ENCODE peak calls at places on chromosomes 13 and 19, in five cellular contexts. F is H1; K is body of pancreas; W is naive thymus-derived CD4-positive, alpha-beta T cell; G is CD8-positive, alpha-beta T cell. L is an unnamed sample.

GRCh38 chr19:43525836-43526771 is 897 bp downstream of the ETHE1 start:
- DNase-seq in F (no peak), K (peak), W (peak), G (no peak), L (no peak)

GRCh38 chr19:13621413-13621812 is 115.1 kb upstream of the CACNA1A start:
- DNase-seq in F (peak), K (no peak), W (no peak), G (no peak), L (no peak)

GRCh38 chr19:5138606-5139594 is 170.0 kb downstream of the KDM4B start:
- DNase-seq in F (no peak), K (peak), W (peak), G (peak), L (peak)

GRCh38 chr13:71661921-71662320 is 205.1 kb downstream of the DACH1 start:
- DNase-seq in F (no peak), K (no peak), W (no peak), G (no peak), L (no peak)

GRCh38 chr19:54191671-54192453 is 754 bp downstream of the TSEN34 start:
- DNase-seq in F (no peak), K (no peak), W (no peak), G (no peak), L (peak)

GRCh38 chr19:38649305-38650179 is 2.1 kb downstream of the ACTN4 start:
- DNase-seq in F (no peak), K (peak), W (no peak), G (no peak), L (peak)

GRCh38 chr13:44317752-44318550 is 55.7 kb upstream of the SERP2 start:
- DNase-seq in F (no peak), K (no peak), W (no peak), G (no peak), L (no peak)

GRCh38 chr19:3378352-3379146 is 12.2 kb downstream of the NFIC start:
- DNase-seq in F (no peak), K (no peak), W (no peak), G (no peak), L (no peak)

GRCh38 chr13:36919833-36920611 is at the start of gene SMAD9:
- DNase-seq in F (no peak), K (peak), W (no peak), G (no peak), L (peak)

GRCh38 chr13:113775451-113776145 is 16.6 kb downstream of the TMEM255B start:
- DNase-seq in F (no peak), K (no peak), W (no peak), G (no peak), L (no peak)

GRCh38 chr19:21482863-21483276 is 22.5 kb upstream of the ZNF429 start:
- DNase-seq in F (peak), K (peak), W (peak), G (peak), L (peak)

GRCh38 chr19:47523473-47523872 is 8.6 kb upstream of the NAPA start:
- DNase-seq in F (no peak), K (no peak), W (no peak), G (no peak), L (no peak)

GRCh38 chr19:41324921-41325639 is 15.1 kb downstream of the CCDC97 start:
- DNase-seq in F (peak), K (peak), W (no peak), G (no peak), L (peak)

GRCh38 chr13:72255908-72256307 is 388.9 kb upstream of the DACH1 start:
- DNase-seq in F (peak), K (peak), W (no peak), G (no peak), L (no peak)

DNA sequence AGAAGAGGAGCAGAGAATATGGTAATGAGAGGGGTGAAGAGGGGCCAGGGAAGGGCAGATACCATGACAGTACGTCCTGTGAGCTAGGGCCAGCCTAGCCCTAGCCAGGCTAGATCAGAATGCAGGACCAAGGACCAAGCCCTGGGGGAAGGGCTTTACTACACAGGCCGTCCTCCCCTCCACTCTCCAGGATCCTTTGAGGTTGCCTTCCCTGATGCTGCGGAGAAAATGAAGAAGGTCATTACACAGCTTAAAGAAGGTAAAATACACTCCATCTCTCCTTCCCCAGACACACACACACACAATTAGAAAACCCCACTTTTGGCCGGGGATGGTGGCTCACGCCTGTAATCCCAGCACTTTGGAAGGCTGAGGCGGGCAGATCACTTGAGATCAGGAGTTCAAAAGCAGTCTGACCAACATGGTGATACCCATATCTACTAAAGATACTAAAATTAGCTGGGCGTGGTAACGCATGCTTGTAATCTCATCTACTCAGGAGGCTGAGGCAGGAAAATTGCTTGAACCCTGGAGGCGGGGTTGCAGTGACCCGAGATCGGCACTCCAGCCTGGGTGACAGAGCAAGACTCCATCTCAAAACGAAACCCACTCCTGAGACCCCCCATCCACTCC is 8.5 kb downstream of the SPACA6 start:
- DNase-seq in F (no peak), K (no peak), W (no peak), G (no peak), L (no peak)
- H3K27ac ChIP-seq in F (no peak), K (peak), W (no peak), G (no peak), L (no peak)

DNA sequence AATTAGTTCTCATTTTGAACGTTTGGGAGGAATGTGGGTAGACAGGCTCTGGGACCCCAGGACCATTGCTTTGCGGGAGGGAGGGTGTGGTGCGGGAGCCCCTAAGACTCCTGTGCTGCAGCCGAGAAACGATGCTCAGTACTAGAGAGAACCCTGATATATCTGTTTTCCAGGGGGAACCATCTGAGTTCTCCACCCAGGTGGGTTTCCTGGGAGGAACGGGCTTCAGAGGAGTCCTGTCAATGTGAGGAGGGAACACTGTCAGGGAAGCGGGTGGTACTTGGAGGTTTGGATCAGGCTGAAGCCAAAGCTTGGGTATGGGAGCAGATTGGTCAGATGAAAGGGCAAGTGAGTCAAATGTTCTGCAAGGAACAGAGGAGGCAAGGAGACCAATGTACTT is 358.0 kb downstream of the FGF9 start:
- DNase-seq in F (no peak), K (no peak), W (no peak), G (no peak), L (no peak)
- H3K4me3 ChIP-seq in F (no peak), K (no peak), W (no peak), G (no peak), L (no peak)

GRCh38 chr13:110973007-110973700 is 58.3 kb upstream of the ANKRD10 start:
- DNase-seq in F (no peak), K (no peak), W (no peak), G (no peak), L (no peak)

GRCh38 chr13:110976785-110977184 is 61.9 kb upstream of the ANKRD10 start:
- DNase-seq in F (no peak), K (no peak), W (no peak), G (no peak), L (no peak)

GRCh38 chr13:110965755-110966134 is 50.9 kb upstream of the ANKRD10 start:
- DNase-seq in F (no peak), K (no peak), W (no peak), G (no peak), L (no peak)

GRCh38 chr13:110971486-110971885 is 56.6 kb upstream of the ANKRD10 start:
- DNase-seq in F (no peak), K (no peak), W (no peak), G (no peak), L (no peak)
- H3K27ac ChIP-seq in F (no peak), K (no peak), W (no peak), G (no peak), L (no peak)

DNA sequence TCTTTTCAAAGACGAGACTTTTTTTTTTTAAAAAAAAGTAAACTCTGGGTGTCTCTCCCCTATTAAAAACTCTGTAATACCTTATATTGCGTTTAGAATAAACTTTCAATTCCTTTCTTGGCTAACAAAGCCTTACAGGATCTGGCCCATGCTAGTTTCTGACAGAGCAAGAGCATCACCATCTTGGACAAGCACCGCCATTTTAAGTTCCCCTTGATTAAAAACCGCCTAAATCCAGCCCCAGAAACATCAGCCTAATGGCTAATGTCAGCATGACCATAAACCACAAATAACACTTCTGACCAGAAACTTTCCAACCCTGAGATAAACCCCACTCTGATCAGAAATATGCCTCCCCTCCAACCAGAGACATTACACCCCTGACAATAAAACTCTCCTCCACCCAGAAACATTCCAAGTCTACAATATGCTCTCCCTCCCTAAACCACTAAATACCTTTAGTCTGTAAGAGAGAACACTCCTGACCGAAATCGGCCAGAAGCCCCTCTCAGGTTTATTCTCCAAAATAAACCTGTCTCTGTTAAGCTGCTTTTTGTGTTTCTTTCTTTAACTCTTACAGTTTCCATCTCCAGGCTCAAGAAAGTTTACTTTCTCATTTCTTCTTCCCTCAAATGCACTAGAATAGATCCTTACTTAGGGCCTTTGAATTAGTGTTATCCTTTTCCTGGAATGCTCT is 1.6 kb upstream of the AKAP11 start:
- DNase-seq in F (no peak), K (no peak), W (no peak), G (no peak), L (no peak)
- H3K4me3 ChIP-seq in F (no peak), K (no peak), W (no peak), G (no peak), L (no peak)

DNA sequence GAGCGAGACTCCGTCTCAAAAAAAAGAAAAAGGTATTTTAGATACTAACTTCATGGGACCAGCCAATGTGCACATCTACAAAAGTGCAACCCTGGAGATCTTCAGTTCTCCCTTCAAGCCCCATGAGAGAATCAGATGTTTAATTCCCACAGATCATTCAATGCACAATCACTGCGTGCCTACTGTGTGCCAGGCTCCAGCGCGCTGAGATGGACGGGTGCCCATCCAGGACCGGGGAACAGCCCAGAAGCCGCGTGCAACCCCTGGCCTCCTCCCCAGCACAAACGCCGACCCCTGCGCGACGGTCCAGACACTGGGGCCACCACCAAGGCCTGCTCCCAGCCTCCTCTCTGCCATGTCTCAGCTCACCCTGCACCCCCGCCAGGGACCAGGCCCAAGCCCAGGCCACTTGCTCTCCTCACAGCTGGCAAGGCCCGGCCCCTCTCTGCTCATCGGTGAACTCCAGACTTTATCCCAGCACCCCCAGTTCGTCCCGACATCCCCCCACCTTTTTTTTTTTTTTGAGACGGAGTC is 5.3 kb downstream of the BTBD2 start:
- DNase-seq in F (no peak), K (no peak), W (no peak), G (no peak), L (no peak)
- H3K27ac ChIP-seq in F (no peak), K (no peak), W (no peak), G (no peak), L (no peak)

DNA sequence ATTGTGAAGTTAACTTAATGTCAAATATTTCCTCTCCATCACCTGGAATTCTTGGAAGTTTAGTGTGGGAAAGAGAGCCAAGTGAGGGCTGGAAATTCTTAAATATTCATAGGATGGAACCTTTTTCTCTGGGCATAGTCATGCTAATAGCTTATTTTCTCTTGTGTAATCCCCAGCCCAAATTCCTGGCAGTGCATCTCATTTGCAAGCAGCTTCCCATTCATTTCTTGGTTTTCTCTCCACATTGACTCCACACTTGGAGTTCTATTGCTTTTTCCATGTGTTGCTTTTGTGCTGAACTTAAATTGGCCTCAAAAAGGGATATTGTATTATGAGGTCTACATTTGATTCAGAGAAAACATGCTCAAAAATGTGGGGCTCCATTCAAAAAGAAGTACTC is 2471.6 kb downstream of the PCDH9 start:
- DNase-seq in F (peak), K (no peak), W (no peak), G (no peak), L (no peak)
- H3K4me3 ChIP-seq in F (no peak), K (no peak), W (no peak), G (no peak), L (no peak)

DNA sequence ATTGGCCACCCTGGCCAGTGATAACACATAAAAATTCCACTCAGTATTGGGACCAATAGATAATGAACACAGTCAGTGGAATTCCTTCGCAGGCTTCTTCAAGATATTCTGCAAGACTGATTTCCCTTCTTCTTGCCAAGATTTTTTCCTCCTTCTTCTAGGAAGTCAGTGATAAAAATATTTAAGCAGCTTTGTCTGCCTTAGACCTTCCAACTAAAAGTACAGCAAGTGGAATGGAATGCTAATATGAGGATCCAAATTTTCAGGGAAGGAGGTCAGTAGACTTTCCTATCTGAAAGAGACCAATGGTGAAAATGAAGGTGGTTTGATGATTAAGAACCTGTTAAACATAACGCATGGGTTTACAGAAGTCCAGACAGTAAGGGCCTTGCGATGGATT is 9.6 kb downstream of the STARD13 start:
- DNase-seq in F (no peak), K (no peak), W (no peak), G (no peak), L (no peak)
- H3K27ac ChIP-seq in F (no peak), K (peak), W (no peak), G (no peak), L (peak)

L was measured in left lung.